ENCODE peak calls at places on chromosomes 1 and 21, in six cellular contexts. W is hippocampal formation; H is GM04504; Q is iPS-NIHi11; G is CD8-positive, alpha-beta T cell; V is A172. Y is an unnamed sample.

GRCh38 chr1:179812501-179813292 is 64.9 kb downstream of the TOR1AIP2 start:
- DNase-seq in W (no peak), H (no peak), Q (no peak), G (no peak), V (no peak), Y (no peak)

GRCh38 chr1:65629788-65630187 is 162.9 kb upstream of the PDE4B start:
- DNase-seq in W (no peak), H (no peak), Q (no peak), G (no peak), V (no peak), Y (no peak)

GRCh38 chr21:45811136-45811535 is 167.6 kb downstream of the PCBP3 start:
- DNase-seq in W (no peak), H (no peak), Q (no peak), G (no peak), V (no peak), Y (no peak)

GRCh38 chr1:203686091-203686632 is 59.5 kb downstream of the ATP2B4 start:
- DNase-seq in W (no peak), H (no peak), Q (no peak), G (no peak), V (no peak), Y (no peak)

GRCh38 chr1:94045465-94046056 is 75.4 kb downstream of the ABCA4 start:
- DNase-seq in W (peak; percentile 46), H (peak; percentile 85), Q (peak; percentile 83), G (no peak), V (peak; percentile 97), Y (peak; percentile 83)

GRCh38 chr1:36365310-36365895 is 20.3 kb downstream of the STK40 start:
- DNase-seq in W (peak; percentile 58), H (peak; percentile 83), Q (no peak), G (no peak), V (no peak), Y (no peak)

GRCh38 chr1:234699795-234700665 is 90.1 kb upstream of the IRF2BP2 start:
- DNase-seq in W (peak; percentile 17), H (no peak), Q (no peak), G (no peak), V (peak; percentile 96), Y (no peak)

GRCh38 chr21:41186763-41187536 is 19.0 kb downstream of the BACE2 start:
- DNase-seq in W (no peak), H (no peak), Q (peak; percentile 60), G (no peak), V (no peak), Y (no peak)

GRCh38 chr1:48203287-48203900 is 19.1 kb upstream of the SLC5A9 start:
- DNase-seq in W (peak; percentile 15), H (no peak), Q (peak; percentile 58), G (no peak), V (peak; percentile 18), Y (no peak)

GRCh38 chr1:19644761-19645543 is 841 bp downstream of the NBL1 start:
- DNase-seq in W (no peak), H (no peak), Q (peak; percentile 51), G (peak; percentile 41), V (no peak), Y (no peak)

GRCh38 chr1:23111600-23112535 is 56.8 kb downstream of the LUZP1 start:
- DNase-seq in W (no peak), H (no peak), Q (no peak), G (no peak), V (no peak), Y (no peak)

Y was measured in AG04450.